ENCODE peak calls at places on chromosomes 4 and X, in four cellular contexts. R is LoVo, B is dermis blood vessel endothelial cell, C is HTR-8/SVneo. U is an unnamed sample.
A peak's percentile ranks its signal among the peaks of the same experiment; 100 is the strongest.

GRCh38 chr4:106607566-106607965 is 239.0 kb upstream of the GIMD1 start:
- DNase-seq in C (no peak), B (no peak), R (no peak), U (no peak)

GRCh38 chr4:41142946-41143720 is 71.2 kb downstream of the APBB2 start:
- DNase-seq in R (peak; percentile 59), C (peak; percentile 74), B (peak; percentile 73), U (peak; percentile 95)

GRCh38 chr4:74536557-74536956 is 91.6 kb downstream of the AREG start:
- DNase-seq in B (peak; percentile 59), C (no peak), R (no peak), U (no peak)

GRCh38 chr4:131613086-131613823 is 1535.8 kb upstream of the PCDH10 start:
- DNase-seq in R (no peak), B (no peak), C (no peak), U (no peak)

GRCh38 chrX:107442914-107443527 is 6.4 kb upstream of the FRMPD3 start:
- DNase-seq in C (no peak), R (no peak), B (no peak), U (no peak)

GRCh38 chr4:52019941-52020657 is at the start of gene LRRC66:
- DNase-seq in B (no peak), R (peak; percentile 87), C (no peak), U (no peak)

GRCh38 chrX:114181195-114181594 is 402.7 kb upstream of the HTR2C start:
- DNase-seq in R (no peak), C (no peak), B (no peak), U (no peak)

GRCh38 chr4:156970501-156971167 is 965 bp downstream of the PDGFC start:
- DNase-seq in C (peak; percentile 30), R (peak; percentile 67), B (peak; percentile 70), U (peak; percentile 34)

GRCh38 chr4:36041340-36041739 is 203.0 kb downstream of the ARAP2 start:
- DNase-seq in C (no peak), B (no peak), R (no peak), U (no peak)

U was measured in H4.